ENCODE peak calls at places on chromosome 18, in four cellular contexts. One of them, this sample, is unnamed.

GRCh38 chr18:25599443-25599842 is 247.5 kb upstream of the ZNF521 start:
- DNase-seq in skeletal muscle cell: no peak
- DNase-seq in OCI-LY7: no peak
- DNase-seq in stimulated activated CD4-positive, alpha-beta T cell treated with anti-CD3 and anti-CD28 coated beads, Interleukin-4, amount 100 ng/mL, for 24 hours: no peak
- DNase-seq in this sample: no peak

GRCh38 chr18:43484710-43485109 is 207.4 kb upstream of the SYT4 start:
- DNase-seq in OCI-LY7: no peak
- DNase-seq in skeletal muscle cell: no peak
- DNase-seq in stimulated activated CD4-positive, alpha-beta T cell treated with anti-CD3 and anti-CD28 coated beads, Interleukin-4, amount 100 ng/mL, for 24 hours: no peak
- DNase-seq in this sample: no peak

GRCh38 chr18:58364867-58365533 is 263.9 kb downstream of the ALPK2 start:
- DNase-seq in skeletal muscle cell: peak
- DNase-seq in OCI-LY7: no peak
- DNase-seq in stimulated activated CD4-positive, alpha-beta T cell treated with anti-CD3 and anti-CD28 coated beads, Interleukin-4, amount 100 ng/mL, for 24 hours: no peak
- DNase-seq in this sample: peak

GRCh38 chr18:31451625-31452024 is 4.1 kb downstream of the DSG3 start:
- DNase-seq in skeletal muscle cell: no peak
- DNase-seq in stimulated activated CD4-positive, alpha-beta T cell treated with anti-CD3 and anti-CD28 coated beads, Interleukin-4, amount 100 ng/mL, for 24 hours: no peak
- DNase-seq in OCI-LY7: no peak
- DNase-seq in this sample: no peak

GRCh38 chr18:76369791-76370555 is 125.1 kb downstream of the ZNF516 start:
- DNase-seq in OCI-LY7: no peak
- DNase-seq in stimulated activated CD4-positive, alpha-beta T cell treated with anti-CD3 and anti-CD28 coated beads, Interleukin-4, amount 100 ng/mL, for 24 hours: no peak
- DNase-seq in skeletal muscle cell: no peak
- DNase-seq in this sample: no peak

GRCh38 chr18:23115683-23116096 is 19.6 kb upstream of the CABLES1 start:
- DNase-seq in skeletal muscle cell: peak
- DNase-seq in OCI-LY7: no peak
- DNase-seq in stimulated activated CD4-positive, alpha-beta T cell treated with anti-CD3 and anti-CD28 coated beads, Interleukin-4, amount 100 ng/mL, for 24 hours: no peak
- DNase-seq in this sample: peak

GRCh38 chr18:49697757-49698595 is 115.4 kb downstream of the ACAA2 start:
- DNase-seq in OCI-LY7: no peak
- DNase-seq in skeletal muscle cell: no peak
- DNase-seq in stimulated activated CD4-positive, alpha-beta T cell treated with anti-CD3 and anti-CD28 coated beads, Interleukin-4, amount 100 ng/mL, for 24 hours: no peak
- DNase-seq in this sample: no peak

GRCh38 chr18:332007-332406 is 64.2 kb upstream of the THOC1 start:
- DNase-seq in skeletal muscle cell: no peak
- DNase-seq in OCI-LY7: no peak
- DNase-seq in stimulated activated CD4-positive, alpha-beta T cell treated with anti-CD3 and anti-CD28 coated beads, Interleukin-4, amount 100 ng/mL, for 24 hours: no peak
- DNase-seq in this sample: no peak

GRCh38 chr18:63440219-63440618 is 17.9 kb upstream of the VPS4B start:
- DNase-seq in OCI-LY7: no peak
- DNase-seq in skeletal muscle cell: peak
- DNase-seq in stimulated activated CD4-positive, alpha-beta T cell treated with anti-CD3 and anti-CD28 coated beads, Interleukin-4, amount 100 ng/mL, for 24 hours: no peak
- DNase-seq in this sample: no peak

GRCh38 chr18:31680836-31681568 is 3.4 kb downstream of the B4GALT6 start:
- DNase-seq in OCI-LY7: peak
- DNase-seq in stimulated activated CD4-positive, alpha-beta T cell treated with anti-CD3 and anti-CD28 coated beads, Interleukin-4, amount 100 ng/mL, for 24 hours: no peak
- DNase-seq in skeletal muscle cell: no peak
- DNase-seq in this sample: no peak

GRCh38 chr18:62741118-62741566 is 25.8 kb downstream of the PHLPP1 start:
- DNase-seq in OCI-LY7: no peak
- DNase-seq in skeletal muscle cell: no peak
- DNase-seq in stimulated activated CD4-positive, alpha-beta T cell treated with anti-CD3 and anti-CD28 coated beads, Interleukin-4, amount 100 ng/mL, for 24 hours: peak
- DNase-seq in this sample: no peak

GRCh38 chr18:37537868-37538525 is 27.6 kb downstream of the CELF4 start:
- DNase-seq in OCI-LY7: peak
- DNase-seq in stimulated activated CD4-positive, alpha-beta T cell treated with anti-CD3 and anti-CD28 coated beads, Interleukin-4, amount 100 ng/mL, for 24 hours: peak
- DNase-seq in skeletal muscle cell: peak
- DNase-seq in this sample: peak

GRCh38 chr18:58779514-58779913 is 85.2 kb upstream of the ZNF532 start:
- DNase-seq in OCI-LY7: no peak
- DNase-seq in skeletal muscle cell: no peak
- DNase-seq in stimulated activated CD4-positive, alpha-beta T cell treated with anti-CD3 and anti-CD28 coated beads, Interleukin-4, amount 100 ng/mL, for 24 hours: no peak
- DNase-seq in this sample: no peak

GRCh38 chr18:8744656-8745055 is 39.3 kb downstream of the MTCL1 start:
- DNase-seq in skeletal muscle cell: no peak
- DNase-seq in OCI-LY7: peak
- DNase-seq in stimulated activated CD4-positive, alpha-beta T cell treated with anti-CD3 and anti-CD28 coated beads, Interleukin-4, amount 100 ng/mL, for 24 hours: no peak
- DNase-seq in this sample: no peak

GRCh38 chr18:55694291-55694690 is 106.3 kb upstream of the TCF4 start:
- DNase-seq in OCI-LY7: no peak
- DNase-seq in skeletal muscle cell: peak
- DNase-seq in stimulated activated CD4-positive, alpha-beta T cell treated with anti-CD3 and anti-CD28 coated beads, Interleukin-4, amount 100 ng/mL, for 24 hours: no peak
- DNase-seq in this sample: no peak

GRCh38 chr18:49026501-49027378 is 76.0 kb upstream of the SMAD7 start:
- DNase-seq in skeletal muscle cell: no peak
- DNase-seq in stimulated activated CD4-positive, alpha-beta T cell treated with anti-CD3 and anti-CD28 coated beads, Interleukin-4, amount 100 ng/mL, for 24 hours: no peak
- DNase-seq in OCI-LY7: no peak
- DNase-seq in this sample: no peak

GRCh38 chr18:21820035-21820810 is 79.6 kb downstream of the MIB1 start:
- DNase-seq in stimulated activated CD4-positive, alpha-beta T cell treated with anti-CD3 and anti-CD28 coated beads, Interleukin-4, amount 100 ng/mL, for 24 hours: no peak
- DNase-seq in OCI-LY7: peak
- DNase-seq in skeletal muscle cell: no peak
- DNase-seq in this sample: peak

GRCh38 chr18:369224-370010 is 101.6 kb upstream of the THOC1 start:
- DNase-seq in stimulated activated CD4-positive, alpha-beta T cell treated with anti-CD3 and anti-CD28 coated beads, Interleukin-4, amount 100 ng/mL, for 24 hours: no peak
- DNase-seq in OCI-LY7: no peak
- DNase-seq in skeletal muscle cell: no peak
- DNase-seq in this sample: no peak

GRCh38 chr18:10085876-10086275 is 172.1 kb downstream of the VAPA start:
- DNase-seq in stimulated activated CD4-positive, alpha-beta T cell treated with anti-CD3 and anti-CD28 coated beads, Interleukin-4, amount 100 ng/mL, for 24 hours: no peak
- DNase-seq in skeletal muscle cell: no peak
- DNase-seq in OCI-LY7: no peak
- DNase-seq in this sample: no peak

GRCh38 chr18:7221424-7222155 is 9.3 kb upstream of the LRRC30 start:
- DNase-seq in stimulated activated CD4-positive, alpha-beta T cell treated with anti-CD3 and anti-CD28 coated beads, Interleukin-4, amount 100 ng/mL, for 24 hours: no peak
- DNase-seq in skeletal muscle cell: peak
- DNase-seq in OCI-LY7: peak
- DNase-seq in this sample: peak

GRCh38 chr18:76518073-76518472 is 23.0 kb upstream of the ZNF516 start:
- DNase-seq in OCI-LY7: no peak
- DNase-seq in skeletal muscle cell: no peak
- DNase-seq in stimulated activated CD4-positive, alpha-beta T cell treated with anti-CD3 and anti-CD28 coated beads, Interleukin-4, amount 100 ng/mL, for 24 hours: no peak
- DNase-seq in this sample: no peak

GRCh38 chr18:50099725-50100414 is 95.1 kb downstream of the MYO5B start:
- DNase-seq in skeletal muscle cell: peak
- DNase-seq in stimulated activated CD4-positive, alpha-beta T cell treated with anti-CD3 and anti-CD28 coated beads, Interleukin-4, amount 100 ng/mL, for 24 hours: no peak
- DNase-seq in OCI-LY7: no peak
- DNase-seq in this sample: no peak